ENCODE peak calls at places on chromosomes 2 and 18, in six cellular contexts. L is RPMI7951, A is GM23248, X is astrocyte of the spinal cord, P is AG08396, D is SIG-M5. S is an unnamed sample.

GRCh38 chr2:220855296-220855695 is 716.8 kb downstream of the EPHA4 start:
- DNase-seq in P (no peak), L (no peak), D (no peak), X (peak; percentile 47), A (peak; percentile 10), S (no peak)

GRCh38 chr2:8119782-8120551 is 561.9 kb upstream of the ID2 start:
- DNase-seq in D (no peak), P (no peak), A (peak; percentile 63), L (peak; percentile 85), X (peak; percentile 55), S (peak; percentile 50)

GRCh38 chr2:228774548-228774947 is 496.5 kb downstream of the PID1 start:
- DNase-seq in D (no peak), P (no peak), X (no peak), L (no peak), A (no peak), S (no peak)

GRCh38 chr2:134739879-134740301 is 21.1 kb upstream of the TMEM163 start:
- DNase-seq in P (no peak), A (peak; percentile 44), L (peak; percentile 84), X (no peak), D (peak; percentile 89), S (no peak)

GRCh38 chr2:38930600-38930999 is 40.9 kb downstream of the ARHGEF33 start:
- DNase-seq in X (no peak), P (no peak), A (no peak), L (no peak), D (no peak), S (no peak)

GRCh38 chr2:149902104-149902503 is 314.5 kb upstream of the MMADHC start:
- DNase-seq in D (no peak), X (no peak), P (no peak), A (peak; percentile 90), L (peak; percentile 11), S (peak; percentile 63)

GRCh38 chr2:157322432-157322831 is 3.2 kb downstream of the ERMN start:
- DNase-seq in L (no peak), D (no peak), P (no peak), A (no peak), X (no peak), S (no peak)

GRCh38 chr2:65456886-65457285 is 24.5 kb upstream of the SPRED2 start:
- DNase-seq in A (peak; percentile 60), P (no peak), D (no peak), X (no peak), L (peak; percentile 27), S (no peak)

GRCh38 chr2:160869411-160869810 is 290.8 kb upstream of the TANK start:
- DNase-seq in D (no peak), A (peak; percentile 93), X (peak; percentile 96), L (peak; percentile 76), P (peak; percentile 76), S (peak; percentile 92)

GRCh38 chr2:43039376-43040080 is 186.9 kb downstream of the ZFP36L2 start:
- DNase-seq in P (no peak), A (no peak), D (no peak), X (no peak), L (no peak), S (no peak)

GRCh38 chr18:69484699-69485396 is 84.2 kb downstream of the DOK6 start:
- DNase-seq in D (no peak), X (peak; percentile 45), P (peak; percentile 36), L (peak; percentile 29), A (peak; percentile 60), S (peak; percentile 36)

GRCh38 chr2:23761638-23762037 is 165.3 kb downstream of the ATAD2B start:
- DNase-seq in X (no peak), A (no peak), L (peak; percentile 5), D (no peak), P (no peak), S (no peak)

GRCh38 chr2:186399082-186399644 is 86.9 kb upstream of the ZC3H15 start:
- DNase-seq in D (no peak), X (no peak), P (no peak), L (no peak), A (no peak), S (no peak)

GRCh38 chr18:46917808-46918600 is 602 bp downstream of the KATNAL2 start:
- DNase-seq in A (peak; percentile 64), D (no peak), P (peak; percentile 26), L (peak; percentile 46), X (peak; percentile 36), S (peak; percentile 30)

GRCh38 chr2:79512442-79513401 is at the start of gene CTNNA2:
- DNase-seq in A (peak; percentile 24), X (peak; percentile 5), L (no peak), P (peak; percentile 79), D (no peak), S (peak; percentile 44)

GRCh38 chr2:233331536-233331935 is 22.8 kb upstream of the DGKD start:
- DNase-seq in L (no peak), P (no peak), D (peak; percentile 97), X (no peak), A (no peak), S (no peak)

GRCh38 chr18:57243624-57244179 is 96.8 kb downstream of the BOD1L2 start:
- DNase-seq in L (no peak), A (no peak), D (no peak), X (no peak), P (no peak), S (no peak)

GRCh38 chr2:112584891-112585250 is 462 bp downstream of the CHCHD5 start:
- DNase-seq in D (no peak), A (no peak), P (no peak), L (no peak), X (peak; percentile 5), S (no peak)

GRCh38 chr2:231530099-231531085 is at the start of gene NMUR1:
- DNase-seq in A (peak; percentile 63), X (no peak), D (no peak), P (peak; percentile 80), L (peak; percentile 32), S (peak; percentile 60)